ENCODE peak calls at places on chromosomes 12 and 14, in seven cellular contexts. X is HepG2, U is HCT116, H is H1, T is GM12878, Q is SK-N-SH, M is K562. I is an unnamed sample.

GRCh38 chr12:77116277-77116676 is 50.9 kb upstream of the E2F7 start:
- DNase-seq in X (no peak), U (no peak), H (no peak), T (no peak), Q (no peak), M (no peak), I (no peak)

GRCh38 chr14:58100735-58101368 is 51.2 kb downstream of the ARMH4 start:
- DNase-seq in X (no peak), U (no peak), H (no peak), T (no peak), Q (no peak), M (no peak), I (no peak)

GRCh38 chr12:90712671-90713070 is 242.3 kb downstream of the CCER1 start:
- DNase-seq in X (no peak), U (no peak), H (no peak), T (no peak), Q (no peak), M (no peak), I (peak)

GRCh38 chr12:90024261-90024660 is 315.6 kb upstream of the ATP2B1 start:
- DNase-seq in X (no peak), U (no peak), H (no peak), T (no peak), Q (no peak), M (no peak), I (peak)

GRCh38 chr12:64837427-64837826 is 13.0 kb downstream of the TBC1D30 start:
- DNase-seq in X (no peak), U (no peak), H (no peak), T (no peak), Q (no peak), M (no peak), I (no peak)

GRCh38 chr12:14691560-14691959 is 4.8 kb downstream of the GUCY2C start:
- DNase-seq in X (no peak), U (no peak), H (no peak), T (no peak), Q (no peak), M (no peak), I (no peak)

GRCh38 chr14:90963343-90963742 is 97.1 kb downstream of the RPS6KA5 start:
- DNase-seq in X (no peak), U (no peak), H (no peak), T (no peak), Q (no peak), M (no peak), I (no peak)

GRCh38 chr14:59465570-59466150 is 480 bp upstream of the GPR135 start:
- DNase-seq in X (no peak), U (no peak), H (no peak), T (no peak), Q (no peak), M (no peak), I (no peak)

GRCh38 chr12:95683418-95683817 is 107.1 kb downstream of the NTN4 start:
- DNase-seq in X (no peak), U (no peak), H (no peak), T (no peak), Q (peak), M (no peak), I (no peak)

GRCh38 chr14:102320033-102320660 is 601 bp downstream of the ZNF839 start:
- DNase-seq in X (no peak), U (no peak), H (no peak), T (no peak), Q (no peak), M (peak), I (peak)

GRCh38 chr12:1879633-1880032 is 38.8 kb downstream of the CACNA2D4 start:
- DNase-seq in X (no peak), U (no peak), H (peak), T (no peak), Q (peak), M (peak), I (no peak)

GRCh38 chr12:107091381-107091780 is 2.0 kb downstream of the CRY1 start:
- DNase-seq in X (no peak), U (no peak), H (no peak), T (no peak), Q (no peak), M (no peak), I (no peak)
- TF ChIP-seq JUND in X (no peak), U (no peak), H (no peak), T (no peak), Q (no peak), M (no peak), I (no peak)

GRCh38 chr14:61468063-61468825 is 146.9 kb downstream of the PRKCH start:
- DNase-seq in X (no peak), U (no peak), H (peak), T (no peak), Q (no peak), M (no peak), I (no peak)

GRCh38 chr14:61467281-61467680 is 145.9 kb downstream of the PRKCH start:
- DNase-seq in X (no peak), U (no peak), H (peak), T (no peak), Q (no peak), M (no peak), I (no peak)

GRCh38 chr14:61463664-61464063 is 142.3 kb downstream of the PRKCH start:
- DNase-seq in X (no peak), U (no peak), H (no peak), T (no peak), Q (no peak), M (no peak), I (no peak)

GRCh38 chr14:61466905-61467280 is 145.5 kb downstream of the PRKCH start:
- DNase-seq in X (no peak), U (no peak), H (no peak), T (no peak), Q (no peak), M (no peak), I (no peak)

GRCh38 chr14:61466249-61466904 is 145.0 kb downstream of the PRKCH start:
- DNase-seq in X (peak), U (no peak), H (peak), T (no peak), Q (no peak), M (no peak), I (no peak)
- TF ChIP-seq JUND in X (no peak), U (no peak), H (no peak), T (no peak), Q (peak), M (no peak), I (no peak)

DNA sequence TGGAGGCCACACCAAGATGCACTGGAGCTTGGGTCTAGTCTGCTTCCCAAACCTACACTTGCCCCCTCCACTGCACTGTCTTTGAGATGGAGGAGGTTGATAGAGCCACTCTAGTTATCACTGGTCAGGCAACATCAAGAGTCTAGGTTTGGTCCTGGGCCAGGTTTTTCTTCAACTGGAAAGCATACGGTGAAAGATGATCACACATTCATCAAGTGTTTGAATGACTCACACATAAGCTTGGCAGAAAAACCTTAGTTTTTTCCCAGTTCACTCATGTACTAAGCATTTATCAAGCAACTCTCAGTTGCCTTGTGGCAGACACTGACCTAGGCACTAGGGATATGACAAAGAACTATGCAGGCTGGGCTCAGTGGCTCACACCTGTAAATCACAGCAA is 84.5 kb downstream of the PLEKHG3 start:
- DNase-seq in X (no peak), U (peak), H (no peak), T (no peak), Q (no peak), M (no peak), I (no peak)
- TF ChIP-seq JUND in X (no peak), U (peak), H (no peak), T (no peak), Q (peak), M (no peak), I (no peak)

DNA sequence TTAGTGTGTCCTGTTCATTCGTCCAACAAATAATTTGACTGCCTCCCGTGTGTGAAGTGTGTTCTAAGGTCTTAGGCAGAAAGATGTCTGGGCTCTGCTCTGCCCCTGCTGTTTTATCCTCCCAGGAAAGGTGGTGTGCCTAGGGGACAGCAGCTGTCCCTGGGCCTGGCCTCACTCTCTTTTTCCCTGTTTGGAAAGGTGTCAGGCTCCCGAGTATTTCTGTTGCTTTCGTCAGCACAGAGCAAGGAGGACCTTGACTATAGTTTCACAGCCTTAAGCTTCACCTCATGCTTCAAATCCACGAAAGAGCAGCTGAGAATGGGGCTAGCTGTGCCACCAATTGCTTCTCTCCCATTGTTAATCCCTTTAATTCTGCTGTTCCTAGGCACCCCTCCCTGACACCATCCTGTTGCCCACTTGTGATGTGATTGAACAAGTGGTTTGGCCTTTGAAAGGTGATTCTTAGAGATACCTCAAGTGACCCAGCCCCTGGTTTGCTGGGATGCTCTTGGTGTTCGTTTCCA is 54.2 kb downstream of the TGFB3 start:
- DNase-seq in X (no peak), U (no peak), H (no peak), T (no peak), Q (no peak), M (no peak), I (no peak)
- TF ChIP-seq JUND in X (no peak), U (no peak), H (no peak), T (no peak), Q (no peak), M (no peak), I (no peak)

GRCh38 chr12:862303-862911 is 87.1 kb downstream of the RAD52 start:
- DNase-seq in X (no peak), U (no peak), H (no peak), T (no peak), Q (no peak), M (no peak), I (no peak)
- TF ChIP-seq JUND in X (no peak), U (no peak), H (no peak), T (no peak), Q (no peak), M (no peak), I (no peak)

GRCh38 chr12:20451759-20452158 is 83.4 kb downstream of the PDE3A start:
- DNase-seq in X (no peak), U (no peak), H (no peak), T (no peak), Q (no peak), M (no peak), I (no peak)
- TF ChIP-seq JUND in X (no peak), U (no peak), H (no peak), T (no peak), Q (peak), M (no peak), I (no peak)

GRCh38 chr14:69763761-69764510 is 3.0 kb upstream of the SRSF5 start:
- DNase-seq in X (no peak), U (no peak), H (no peak), T (no peak), Q (no peak), M (no peak), I (no peak)
- TF ChIP-seq JUND in X (no peak), U (no peak), H (no peak), T (no peak), Q (no peak), M (no peak), I (no peak)

GRCh38 chr12:92142251-92142896 is 3.3 kb downstream of the BTG1 start:
- DNase-seq in X (no peak), U (no peak), H (no peak), T (no peak), Q (no peak), M (no peak), I (no peak)
- TF ChIP-seq JUND in X (no peak), U (no peak), H (no peak), T (no peak), Q (no peak), M (no peak), I (no peak)

GRCh38 chr14:76550534-76550933 is 174.6 kb downstream of the ESRRB start:
- DNase-seq in X (no peak), U (peak), H (no peak), T (no peak), Q (no peak), M (no peak), I (peak)
- TF ChIP-seq JUND in X (no peak), U (no peak), H (no peak), T (no peak), Q (no peak), M (no peak), I (no peak)